ENCODE peak calls at places on chromosomes 5 and 9, in five cellular contexts. N is bronchial epithelial cell; V is BE2C; T is stimulated activated naive CD8-positive, alpha-beta T cell treated with anti-CD3 and anti-CD28 coated beads, Interleukin-15, Interleukin-2, amounts not matched to agents 100 U/mL and 50 U/mL, for 24 hours; B is activated CD4-positive, alpha-beta T cell treated with anti-CD3 and anti-CD28 coated beads, Interleukin-2, amount 50 U/mL, for 1 hour. L is an unnamed sample.

GRCh38 chr9:94796687-94797086 is 70.2 kb downstream of the AOPEP start:
- DNase-seq in T (no peak), B (no peak), N (no peak), V (no peak), L (no peak)

GRCh38 chr9:89436326-89436725 is 61.6 kb downstream of the SEMA4D start:
- DNase-seq in V (no peak), N (no peak), B (no peak), T (no peak), L (no peak)

GRCh38 chr9:123642291-123643278 is 286.6 kb downstream of the CRB2 start:
- DNase-seq in V (peak), T (no peak), B (no peak), N (peak), L (no peak)

GRCh38 chr5:168023190-168023589 is 268.3 kb upstream of the WWC1 start:
- DNase-seq in V (peak), N (no peak), T (no peak), B (no peak), L (no peak)

GRCh38 chr9:426264-426663 is 211.6 kb downstream of the DOCK8 start:
- DNase-seq in N (no peak), V (no peak), T (no peak), B (no peak), L (no peak)

GRCh38 chr9:97895695-97896332 is 26.5 kb downstream of the TRMO start:
- DNase-seq in N (peak), V (peak), T (no peak), B (no peak), L (no peak)

GRCh38 chr5:108560581-108560980 is 178.7 kb upstream of the FBXL17 start:
- DNase-seq in V (no peak), T (no peak), N (no peak), B (no peak), L (no peak)

GRCh38 chr5:80931423-80931822 is 28.7 kb upstream of the RASGRF2 start:
- DNase-seq in T (no peak), V (peak), N (no peak), B (no peak), L (no peak)

GRCh38 chr9:70080481-70081119 is 37.0 kb downstream of the MAMDC2 start:
- DNase-seq in V (no peak), B (no peak), N (peak), T (no peak), L (no peak)

GRCh38 chr5:68239485-68239884 is 23.9 kb downstream of the PIK3R1 start:
- DNase-seq in N (no peak), T (peak), B (peak), V (peak), L (peak)

GRCh38 chr9:2424564-2425153 is 196.9 kb upstream of the VLDLR start:
- DNase-seq in N (peak), T (no peak), V (no peak), B (no peak), L (no peak)

GRCh38 chr5:63843190-63843589 is 119.1 kb downstream of the HTR1A start:
- DNase-seq in B (no peak), T (no peak), N (no peak), V (no peak), L (no peak)

GRCh38 chr9:72925126-72925810 is 27.6 kb downstream of the ALDH1A1 start:
- DNase-seq in T (no peak), V (no peak), N (peak), B (no peak), L (no peak)

GRCh38 chr5:154756203-154756870 is 1.2 kb downstream of the LARP1 start:
- DNase-seq in V (peak), N (no peak), T (peak), B (peak), L (peak)

GRCh38 chr5:127442085-127442484 is 75.4 kb upstream of the PRRC1 start:
- DNase-seq in B (no peak), N (peak), V (no peak), T (no peak), L (no peak)

GRCh38 chr5:145588113-145588512 is 247.0 kb downstream of the PRELID2 start:
- DNase-seq in T (no peak), B (no peak), V (no peak), N (no peak), L (no peak)

GRCh38 chr9:79800578-79800977 is 228.8 kb downstream of the TLE4 start:
- DNase-seq in V (no peak), B (no peak), T (no peak), N (no peak), L (no peak)

GRCh38 chr5:25028994-25029393 is 384.2 kb upstream of the CDH10 start:
- DNase-seq in N (no peak), B (no peak), V (peak), T (no peak), L (peak)

GRCh38 chr5:166505546-166505945 is 1785.9 kb upstream of the WWC1 start:
- DNase-seq in N (no peak), V (no peak), T (no peak), B (no peak), L (no peak)

GRCh38 chr9:26856413-26857032 is 36.1 kb downstream of the CAAP1 start:
- DNase-seq in V (peak), N (peak), B (no peak), T (no peak), L (peak)

GRCh38 chr9:89755835-89756234 is 151.0 kb downstream of the GADD45G start:
- DNase-seq in N (peak), V (peak), T (no peak), B (no peak), L (no peak)

GRCh38 chr5:141182248-141182647 is at the start of gene PCDHB16:
- DNase-seq in N (no peak), T (no peak), V (peak), B (no peak), L (no peak)

GRCh38 chr5:9025942-9026341 is 519.9 kb downstream of the SEMA5A start:
- DNase-seq in N (peak), B (no peak), V (no peak), T (no peak), L (no peak)

GRCh38 chr5:187617-188451 is 3.5 kb upstream of the LRRC14B start:
- DNase-seq in T (no peak), B (no peak), V (peak), N (no peak), L (no peak)

GRCh38 chr5:105868038-105868775 is 1802.5 kb downstream of the EFNA5 start:
- DNase-seq in T (no peak), B (no peak), V (no peak), N (peak), L (no peak)

GRCh38 chr5:135215617-135215995 is 181.6 kb upstream of the PITX1 start:
- DNase-seq in V (no peak), N (no peak), T (no peak), B (no peak), L (no peak)

GRCh38 chr9:128550770-128551651 is 1.4 kb upstream of the SPTAN1 start:
- DNase-seq in V (no peak), T (no peak), N (peak), B (no peak), L (no peak)

GRCh38 chr5:149860801-149861322 is 83.7 kb downstream of the PDE6A start:
- DNase-seq in V (no peak), N (peak), T (peak), B (no peak), L (no peak)

GRCh38 chr9:137789295-137789895 is 88.2 kb upstream of the CACNA1B start:
- DNase-seq in V (no peak), B (no peak), T (no peak), N (no peak), L (no peak)

GRCh38 chr5:37721447-37721871 is 118.4 kb downstream of the GDNF start:
- DNase-seq in T (peak), V (no peak), N (no peak), B (no peak), L (no peak)

GRCh38 chr9:105150991-105151685 is 93.3 kb upstream of the SLC44A1 start:
- DNase-seq in V (no peak), B (no peak), T (no peak), N (peak), L (no peak)

GRCh38 chr9:34370970-34371880 is 5.5 kb downstream of the MYORG start:
- DNase-seq in T (no peak), V (no peak), N (no peak), B (no peak), L (no peak)

GRCh38 chr5:95817430-95817829 is 5.1 kb downstream of the GLRX start:
- DNase-seq in B (no peak), N (peak), T (peak), V (no peak), L (no peak)

L was measured in DND-41.